ENCODE peak calls at places on chromosomes 5 and 9, in six cellular contexts. C, P, J, N, X and I are unnamed samples.

GRCh38 chr5:117131876-117132275 is 557.3 kb upstream of the SEMA6A start:
- DNase-seq in C (no peak), P (no peak), J (no peak), N (no peak), X (no peak), I (no peak)

GRCh38 chr9:95018099-95018927 is 291.8 kb downstream of the AOPEP start:
- DNase-seq in C (no peak), P (peak), J (no peak), N (no peak), X (peak), I (no peak)

GRCh38 chr9:5884191-5884590 is 6.5 kb upstream of the MLANA start:
- DNase-seq in C (no peak), P (no peak), J (no peak), N (no peak), X (no peak), I (no peak)

GRCh38 chr9:15308511-15308910 is 1.5 kb upstream of the TTC39B start:
- DNase-seq in C (no peak), P (no peak), J (no peak), N (no peak), X (no peak), I (no peak)

GRCh38 chr5:140550147-140551079 is 3.0 kb downstream of the EIF4EBP3 start:
- DNase-seq in C (no peak), P (no peak), J (no peak), N (no peak), X (no peak), I (peak)

GRCh38 chr9:137160716-137161557 is 8.9 kb downstream of the LRRC26 start:
- DNase-seq in C (no peak), P (peak), J (no peak), N (no peak), X (no peak), I (no peak)

GRCh38 chr5:137563646-137564474 is 64.7 kb upstream of the SPOCK1 start:
- DNase-seq in C (no peak), P (no peak), J (peak), N (no peak), X (no peak), I (no peak)

GRCh38 chr5:141735823-141736222 is 53.8 kb upstream of the ARAP3 start:
- DNase-seq in C (no peak), P (no peak), J (no peak), N (no peak), X (no peak), I (no peak)

GRCh38 chr5:58369513-58370156 is 90.3 kb downstream of the PLK2 start:
- DNase-seq in C (no peak), P (no peak), J (no peak), N (no peak), X (no peak), I (no peak)

GRCh38 chr9:127567119-127567897 is 44.8 kb upstream of the STXBP1 start:
- DNase-seq in C (peak), P (no peak), J (peak), N (no peak), X (peak), I (no peak)

GRCh38 chr9:36603006-36603405 is 30.3 kb downstream of the MELK start:
- DNase-seq in C (no peak), P (no peak), J (no peak), N (no peak), X (no peak), I (no peak)

GRCh38 chr9:135211524-135211890 is 124.0 kb downstream of the OLFM1 start:
- DNase-seq in C (no peak), P (no peak), J (no peak), N (no peak), X (no peak), I (no peak)

GRCh38 chr5:124952079-124952478 is 205.6 kb upstream of the ZNF608 start:
- DNase-seq in C (no peak), P (no peak), J (no peak), N (no peak), X (peak), I (no peak)

GRCh38 chr9:111863636-111864035 is 33.0 kb upstream of the UGCG start:
- DNase-seq in C (no peak), P (no peak), J (no peak), N (no peak), X (no peak), I (no peak)

GRCh38 chr5:84237126-84237525 is 147.6 kb downstream of the EDIL3 start:
- DNase-seq in C (no peak), P (no peak), J (no peak), N (no peak), X (no peak), I (no peak)

GRCh38 chr5:53879708-53880356 is 319.4 kb downstream of the NDUFS4 start:
- DNase-seq in C (no peak), P (peak), J (no peak), N (no peak), X (no peak), I (no peak)

GRCh38 chr5:50325237-50325832 is 115.8 kb downstream of the EMB start:
- DNase-seq in C (no peak), P (peak), J (peak), N (no peak), X (no peak), I (no peak)

GRCh38 chr5:122871669-122872068 is 26.3 kb downstream of the SNX24 start:
- DNase-seq in C (no peak), P (no peak), J (no peak), N (no peak), X (no peak), I (no peak)

GRCh38 chr5:59506285-59506877 is 387.1 kb downstream of the PDE4D start:
- DNase-seq in C (no peak), P (peak), J (peak), N (no peak), X (no peak), I (no peak)
- TF ChIP-seq CTCF in C (peak), P (peak), J (no peak), N (peak), X (peak), I (no peak)

GRCh38 chr9:132451276-132451675 is 41.3 kb downstream of the CFAP77 start:
- DNase-seq in C (no peak), P (no peak), J (no peak), N (no peak), X (no peak), I (no peak)

GRCh38 chr9:132446887-132447286 is 36.9 kb downstream of the CFAP77 start:
- DNase-seq in C (no peak), P (no peak), J (no peak), N (no peak), X (no peak), I (no peak)

GRCh38 chr9:132443951-132444615 is 34.1 kb downstream of the CFAP77 start:
- DNase-seq in C (no peak), P (no peak), J (no peak), N (no peak), X (no peak), I (no peak)

GRCh38 chr9:132447346-132447745 is 37.3 kb downstream of the CFAP77 start:
- DNase-seq in C (no peak), P (peak), J (peak), N (peak), X (no peak), I (no peak)
- TF ChIP-seq CTCF in C (no peak), P (peak), J (no peak), N (peak), X (no peak), I (no peak)

GRCh38 chr5:1012316-1012841 is 3.8 kb downstream of the NKD2 start:
- DNase-seq in C (no peak), P (no peak), J (no peak), N (no peak), X (peak), I (no peak)

GRCh38 chr5:1011741-1012315 is 3.2 kb downstream of the NKD2 start:
- DNase-seq in C (no peak), P (no peak), J (no peak), N (no peak), X (peak), I (no peak)

GRCh38 chr5:1010181-1010510 is 1.5 kb downstream of the NKD2 start:
- DNase-seq in C (no peak), P (no peak), J (peak), N (no peak), X (no peak), I (no peak)

GRCh38 chr5:1010641-1011046 is 2.0 kb downstream of the NKD2 start:
- DNase-seq in C (no peak), P (peak), J (no peak), N (no peak), X (peak), I (peak)

GRCh38 chr5:1011226-1011631 is 2.6 kb downstream of the NKD2 start:
- DNase-seq in C (no peak), P (peak), J (peak), N (peak), X (peak), I (peak)
- TF ChIP-seq CTCF in C (no peak), P (peak), J (peak), N (peak), X (no peak), I (no peak)

DNA sequence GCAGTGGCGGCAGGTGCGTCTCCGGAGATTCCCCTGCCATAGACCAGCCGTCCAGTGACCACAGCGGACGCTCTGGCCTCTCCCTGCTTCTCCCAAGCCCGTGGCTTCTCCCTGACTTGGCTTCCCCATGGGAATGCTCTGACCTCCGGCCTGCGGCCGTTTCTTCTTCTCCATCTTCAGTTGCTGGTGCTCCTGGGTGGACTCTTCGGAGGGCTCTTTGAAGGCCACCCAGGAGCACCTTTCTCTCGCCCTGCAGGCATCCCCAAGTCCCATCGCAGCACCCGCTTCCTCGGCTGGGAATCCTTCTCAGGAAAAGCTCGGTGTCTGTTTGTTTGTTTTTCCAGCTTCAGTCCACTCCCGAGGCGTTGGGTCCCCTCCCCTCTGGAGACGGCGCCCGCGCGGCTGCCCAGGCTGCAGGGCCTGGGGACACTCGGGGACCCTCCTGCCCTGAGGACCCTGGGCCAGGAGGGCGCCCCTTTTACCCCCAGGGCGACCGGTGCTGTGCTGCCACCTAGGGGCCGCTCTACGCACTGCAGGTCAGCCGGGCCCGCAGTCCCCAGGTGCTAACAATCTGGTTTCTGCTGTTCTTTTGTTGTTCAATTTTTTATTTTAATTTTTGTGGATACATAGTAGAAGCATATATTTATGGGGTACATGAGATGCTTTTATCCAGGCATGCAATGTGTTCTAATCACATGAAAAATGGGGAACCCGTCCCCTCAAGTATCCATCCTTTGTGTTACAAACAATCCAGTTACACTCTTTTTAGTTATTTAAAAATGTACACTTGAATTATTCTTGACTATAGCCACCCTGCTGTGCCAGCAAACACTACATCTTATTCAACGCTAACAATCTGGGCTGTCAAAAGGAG is 197.9 kb upstream of the ADAMTS16 start:
- DNase-seq in C (no peak), P (peak), J (peak), N (peak), X (peak), I (no peak)
- TF ChIP-seq CTCF in C (peak), P (peak), J (peak), N (peak), X (peak), I (peak)

GRCh38 chr9:87516222-87516930 is 18.7 kb downstream of the DAPK1 start:
- DNase-seq in C (peak), P (no peak), J (peak), N (no peak), X (peak), I (peak)

GRCh38 chr9:87515086-87515485 is 17.4 kb downstream of the DAPK1 start:
- DNase-seq in C (no peak), P (no peak), J (no peak), N (no peak), X (no peak), I (no peak)

GRCh38 chr9:87515588-87516221 is 18.0 kb downstream of the DAPK1 start:
- DNase-seq in C (no peak), P (no peak), J (no peak), N (no peak), X (no peak), I (no peak)

GRCh38 chr9:87517732-87518131 is 20.1 kb downstream of the DAPK1 start:
- DNase-seq in C (no peak), P (no peak), J (peak), N (no peak), X (no peak), I (no peak)

DNA sequence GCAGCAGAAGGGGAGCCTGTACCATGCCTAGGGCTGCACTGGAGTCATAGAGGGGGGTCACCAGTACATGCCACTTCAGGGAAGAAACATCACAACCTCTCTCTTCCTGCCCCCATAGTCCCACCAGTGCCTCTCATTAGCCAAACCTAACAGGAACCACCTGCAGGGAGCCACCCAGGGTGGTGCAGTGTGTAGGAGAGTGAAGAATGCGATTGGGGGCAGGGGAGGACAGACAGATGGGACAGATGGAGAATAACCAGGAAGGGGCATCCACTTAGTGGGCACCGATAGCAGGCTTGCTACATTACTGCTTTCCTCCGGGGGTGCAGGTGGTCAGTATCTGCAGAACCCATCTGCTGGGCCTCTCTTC is 19.2 kb downstream of the DAPK1 start:
- DNase-seq in C (no peak), P (peak), J (peak), N (no peak), X (no peak), I (no peak)
- TF ChIP-seq CTCF in C (no peak), P (no peak), J (no peak), N (no peak), X (no peak), I (no peak)

GRCh38 chr5:177456591-177456964 is 10.0 kb downstream of the PRR7 start:
- DNase-seq in C (no peak), P (no peak), J (no peak), N (no peak), X (peak), I (no peak)
- TF ChIP-seq CTCF in C (no peak), P (no peak), J (no peak), N (no peak), X (no peak), I (no peak)

DNA sequence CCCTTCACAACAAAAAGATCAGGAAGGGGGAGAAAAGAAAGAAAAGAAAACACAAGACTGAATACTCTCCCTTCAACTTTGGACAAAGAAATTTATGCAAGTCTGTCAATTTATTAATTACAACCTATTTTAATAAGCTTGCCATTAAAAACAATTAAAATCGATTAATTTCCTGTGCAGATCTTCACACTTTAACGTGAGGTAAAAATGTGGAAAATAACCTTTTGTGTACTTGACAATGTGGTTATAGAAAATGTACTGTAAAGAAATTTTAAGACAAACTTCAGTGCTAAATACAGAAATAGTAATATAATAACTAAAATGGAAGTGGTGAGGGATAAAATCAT is 2.7 kb upstream of the MLLT3 start:
- DNase-seq in C (no peak), P (no peak), J (no peak), N (no peak), X (no peak), I (no peak)
- TF ChIP-seq CTCF in C (no peak), P (no peak), J (no peak), N (peak), X (no peak), I (no peak)